ENCODE peak calls at places on chromosomes 12 and 14, in six cellular contexts. R is NCI-H1417; O is activated T-cell treated with anti-CD3 and anti-CD28 coated beads, Interleukin-2, amount 50 U/mL, for 48 hours; M is tibial artery; S is endothelial cell of umbilical vein; L is naive thymus-derived CD4-positive, alpha-beta T cell. T is an unnamed sample.

GRCh38 chr12:106141452-106141851 is 2.7 kb upstream of the NUAK1 start:
- DNase-seq in R (no peak), O (no peak), M (no peak), S (no peak), L (no peak), T (no peak)

GRCh38 chr14:36771256-36771655 is 109.6 kb downstream of the PAX9 start:
- DNase-seq in R (peak), O (no peak), M (no peak), S (peak), L (no peak), T (no peak)

GRCh38 chr12:93167841-93168492 is 209.8 kb upstream of the NUDT4 start:
- DNase-seq in R (no peak), O (peak), M (no peak), S (peak), L (no peak), T (peak)

GRCh38 chr12:50117057-50117622 is 5.1 kb downstream of the COX14 start:
- DNase-seq in R (no peak), O (no peak), M (peak), S (no peak), L (no peak), T (no peak)

GRCh38 chr12:101678081-101678480 is 19.4 kb upstream of the CHPT1 start:
- DNase-seq in R (no peak), O (no peak), M (no peak), S (no peak), L (no peak), T (no peak)

GRCh38 chr14:65933400-65934068 is 521.0 kb downstream of the FUT8 start:
- DNase-seq in R (no peak), O (no peak), M (no peak), S (no peak), L (no peak), T (peak)

GRCh38 chr12:6866163-6866919 is 990 bp upstream of the TPI1 start:
- DNase-seq in R (peak), O (no peak), M (no peak), S (no peak), L (no peak), T (peak)

GRCh38 chr12:100717733-100718067 is 76.9 kb upstream of the ANO4 start:
- DNase-seq in R (no peak), O (no peak), M (no peak), S (no peak), L (no peak), T (no peak)

GRCh38 chr14:95774265-95775160 is 60.6 kb upstream of the TCL1A start:
- DNase-seq in R (peak), O (peak), M (peak), S (peak), L (peak), T (peak)

GRCh38 chr12:65311260-65311659 is 32.8 kb downstream of the MSRB3 start:
- DNase-seq in R (no peak), O (no peak), M (no peak), S (no peak), L (no peak), T (no peak)

GRCh38 chr12:108939594-108939993 is 59.7 kb downstream of the DAO start:
- DNase-seq in R (no peak), O (no peak), M (no peak), S (peak), L (no peak), T (peak)

GRCh38 chr14:52974406-52974805 is 23.6 kb upstream of the FERMT2 start:
- DNase-seq in R (no peak), O (no peak), M (no peak), S (no peak), L (no peak), T (no peak)